ENCODE peak calls at places on chromosomes 11 and 22, in seven cellular contexts. L is T-helper 2 cell, P is T-helper 9 cell, S is HFFc6, J is A549, W is Daoy, E is posterior cingulate gyrus. M is an unnamed sample.

GRCh38 chr11:62306227-62306626 is 7.4 kb upstream of the SCGB1D4 start:
- DNase-seq in L (no peak), P (no peak), S (no peak), J (no peak), W (no peak), E (no peak), M (no peak)

GRCh38 chr22:46918197-46918596 is 155.7 kb downstream of the TBC1D22A start:
- DNase-seq in L (no peak), P (no peak), S (no peak), J (no peak), W (no peak), E (no peak), M (peak; percentile 26)

GRCh38 chr11:125072210-125072960 is 9.3 kb downstream of the SLC37A2 start:
- DNase-seq in L (no peak), P (no peak), S (no peak), J (no peak), W (no peak), E (no peak), M (no peak)

GRCh38 chr22:46484861-46485595 is 52.4 kb downstream of the CELSR1 start:
- DNase-seq in L (no peak), P (no peak), S (peak; percentile 76), J (peak; percentile 67), W (no peak), E (no peak), M (no peak)

GRCh38 chr22:29520851-29521250 is 32.7 kb downstream of the THOC5 start:
- DNase-seq in L (no peak), P (no peak), S (peak; percentile 89), J (no peak), W (peak; percentile 8), E (no peak), M (no peak)

GRCh38 chr22:24289781-24290181 is 19.1 kb downstream of the SPECC1L start:
- DNase-seq in L (no peak), P (no peak), S (peak; percentile 23), J (no peak), W (no peak), E (no peak), M (no peak)

GRCh38 chr11:61728940-61729219 is 23.6 kb upstream of the MYRF start:
- DNase-seq in L (no peak), P (no peak), S (peak; percentile 21), J (peak; percentile 80), W (peak; percentile 86), E (no peak), M (no peak)

GRCh38 chr22:19738664-19739447 is 15.5 kb downstream of the GP1BB start:
- DNase-seq in L (no peak), P (no peak), S (no peak), J (no peak), W (no peak), E (no peak), M (no peak)

GRCh38 chr22:49600452-49600847 is 227.2 kb downstream of the BRD1 start:
- DNase-seq in L (no peak), P (no peak), S (no peak), J (no peak), W (no peak), E (no peak), M (no peak)

GRCh38 chr22:45441158-45441557 is 27.7 kb downstream of the RIBC2 start:
- DNase-seq in L (peak; percentile 56), P (no peak), S (peak; percentile 58), J (peak; percentile 46), W (peak; percentile 64), E (no peak), M (no peak)

M was measured in suprapubic skin.